ENCODE peak calls at places on chromosome 14, in seven cellular contexts. One of them, this sample, is unnamed. For H3K4me1, the result is how much of the 10 kb centered on the place peaks cover.

GRCh38 chr14:71803539-71804260 is 128.5 kb upstream of the RGS6 start:
- DNase-seq in left lung: no peak
- DNase-seq in GM23338: no peak
- DNase-seq in ascending aorta: no peak
- DNase-seq in OCI-LY7: peak
- DNase-seq in cardiac muscle cell: peak
- DNase-seq in tibial nerve: no peak
- DNase-seq in this sample: no peak

GRCh38 chr14:98175436-98175835 is 1096.6 kb downstream of the BCL11B start:
- DNase-seq in left lung: no peak
- DNase-seq in GM23338: no peak
- DNase-seq in ascending aorta: no peak
- DNase-seq in OCI-LY7: no peak
- DNase-seq in cardiac muscle cell: no peak
- DNase-seq in tibial nerve: no peak
- DNase-seq in this sample: no peak

GRCh38 chr14:89231426-89232113 is 185.5 kb downstream of the FOXN3 start:
- DNase-seq in left lung: no peak
- DNase-seq in GM23338: no peak
- DNase-seq in ascending aorta: no peak
- DNase-seq in OCI-LY7: no peak
- DNase-seq in cardiac muscle cell: no peak
- DNase-seq in tibial nerve: no peak
- DNase-seq in this sample: no peak

GRCh38 chr14:91252901-91253794 is 8.6 kb upstream of the GPR68 start:
- DNase-seq in left lung: peak
- DNase-seq in GM23338: peak
- DNase-seq in ascending aorta: no peak
- DNase-seq in OCI-LY7: peak
- DNase-seq in cardiac muscle cell: no peak
- DNase-seq in tibial nerve: no peak
- DNase-seq in this sample: peak

GRCh38 chr14:25006961-25007795 is 42.8 kb downstream of the STXBP6 start:
- DNase-seq in left lung: no peak
- DNase-seq in GM23338: no peak
- DNase-seq in ascending aorta: no peak
- DNase-seq in OCI-LY7: no peak
- DNase-seq in cardiac muscle cell: peak
- DNase-seq in tibial nerve: no peak
- DNase-seq in this sample: no peak

GRCh38 chr14:68694516-68695235 is 98.2 kb downstream of the ZFP36L1 start:
- DNase-seq in left lung: peak
- DNase-seq in GM23338: no peak
- DNase-seq in ascending aorta: no peak
- DNase-seq in OCI-LY7: no peak
- DNase-seq in cardiac muscle cell: peak
- DNase-seq in tibial nerve: no peak
- DNase-seq in this sample: peak

GRCh38 chr14:33678012-33678411 is 272.9 kb downstream of the EGLN3 start:
- DNase-seq in left lung: no peak
- DNase-seq in GM23338: no peak
- DNase-seq in ascending aorta: no peak
- DNase-seq in OCI-LY7: no peak
- DNase-seq in cardiac muscle cell: no peak
- DNase-seq in tibial nerve: no peak
- DNase-seq in this sample: no peak

GRCh38 chr14:70282666-70283065 is 76.8 kb downstream of the COX16 start:
- DNase-seq in left lung: no peak
- DNase-seq in GM23338: no peak
- DNase-seq in ascending aorta: no peak
- DNase-seq in OCI-LY7: no peak
- DNase-seq in cardiac muscle cell: no peak
- DNase-seq in tibial nerve: no peak
- DNase-seq in this sample: no peak

GRCh38 chr14:36471431-36471830 is 48.6 kb downstream of the NKX2-1 start:
- DNase-seq in left lung: no peak
- DNase-seq in GM23338: no peak
- DNase-seq in ascending aorta: no peak
- DNase-seq in OCI-LY7: no peak
- DNase-seq in cardiac muscle cell: no peak
- DNase-seq in tibial nerve: no peak
- DNase-seq in this sample: no peak

GRCh38 chr14:106083082-106083481 is 556.7 kb downstream of the TMEM121 start:
- DNase-seq in left lung: no peak
- DNase-seq in GM23338: no peak
- DNase-seq in ascending aorta: no peak
- DNase-seq in OCI-LY7: no peak
- DNase-seq in cardiac muscle cell: no peak
- DNase-seq in tibial nerve: no peak
- DNase-seq in this sample: no peak

GRCh38 chr14:31419179-31420012 is 954 bp downstream of the HEATR5A start:
- DNase-seq in left lung: no peak
- DNase-seq in GM23338: no peak
- DNase-seq in ascending aorta: no peak
- DNase-seq in OCI-LY7: no peak
- DNase-seq in cardiac muscle cell: peak
- DNase-seq in tibial nerve: no peak
- DNase-seq in this sample: no peak

GRCh38 chr14:68501621-68502052 is 291.2 kb downstream of the ZFP36L1 start:
- DNase-seq in left lung: no peak
- DNase-seq in GM23338: no peak
- DNase-seq in ascending aorta: no peak
- DNase-seq in OCI-LY7: no peak
- DNase-seq in cardiac muscle cell: peak
- DNase-seq in tibial nerve: peak
- DNase-seq in this sample: no peak

GRCh38 chr14:76950043-76951020 is 78.2 kb downstream of the IRF2BPL start:
- DNase-seq in left lung: no peak
- DNase-seq in GM23338: no peak
- DNase-seq in ascending aorta: no peak
- DNase-seq in OCI-LY7: no peak
- DNase-seq in cardiac muscle cell: peak
- DNase-seq in tibial nerve: no peak
- DNase-seq in this sample: no peak

GRCh38 chr14:20631023-20631820 is 10.3 kb downstream of the OR6S1 start:
- DNase-seq in left lung: no peak
- DNase-seq in GM23338: peak
- DNase-seq in ascending aorta: no peak
- DNase-seq in OCI-LY7: no peak
- DNase-seq in cardiac muscle cell: peak
- DNase-seq in tibial nerve: no peak
- DNase-seq in this sample: peak

DNA sequence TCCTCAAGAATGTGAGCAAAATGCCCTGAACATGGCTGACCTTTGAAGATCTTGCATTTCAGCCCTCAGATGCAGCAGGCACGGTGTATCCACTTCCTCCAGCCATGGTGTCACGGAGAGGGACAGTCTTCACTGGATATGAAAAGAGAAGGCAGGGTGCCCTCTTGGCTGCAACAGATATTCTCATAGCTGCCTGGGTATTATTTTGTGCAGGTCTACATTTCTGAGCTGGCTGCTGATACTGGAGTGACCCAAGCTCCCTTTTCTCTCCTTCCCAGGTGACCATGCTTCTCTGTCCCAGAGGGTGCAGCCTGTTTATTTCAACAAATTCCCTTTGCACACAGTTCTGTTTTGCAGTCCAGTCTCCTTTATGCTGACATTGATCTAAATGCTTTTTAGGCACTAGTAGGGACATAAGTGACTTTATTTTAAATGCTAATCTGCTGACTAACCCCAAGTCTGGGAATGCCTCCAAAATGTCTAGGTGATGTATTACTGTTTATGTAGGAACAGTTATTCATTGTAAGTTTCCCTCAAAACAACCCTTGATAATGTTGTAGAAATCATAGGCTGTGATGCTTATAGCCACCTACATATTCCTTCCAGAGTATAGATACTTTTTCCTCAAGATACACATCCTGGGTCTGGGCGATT is 17.4 kb upstream of the PYGL start:
- DNase-seq in left lung: no peak
- DNase-seq in GM23338: no peak
- DNase-seq in ascending aorta: no peak
- DNase-seq in OCI-LY7: no peak
- DNase-seq in cardiac muscle cell: peak
- DNase-seq in tibial nerve: no peak
- DNase-seq in this sample: no peak
- H3K4me1 ChIP-seq in left lung: under half
- H3K4me1 ChIP-seq in GM23338: under half
- H3K4me1 ChIP-seq in ascending aorta: under half
- H3K4me1 ChIP-seq in OCI-LY7: under half
- H3K4me1 ChIP-seq in cardiac muscle cell: under half
- H3K4me1 ChIP-seq in tibial nerve: under half
- H3K4me1 ChIP-seq in this sample: under half

GRCh38 chr14:92950773-92951172 is 27.8 kb downstream of the CHGA start:
- DNase-seq in left lung: no peak
- DNase-seq in GM23338: no peak
- DNase-seq in ascending aorta: no peak
- DNase-seq in OCI-LY7: no peak
- DNase-seq in cardiac muscle cell: no peak
- DNase-seq in tibial nerve: no peak
- DNase-seq in this sample: no peak

GRCh38 chr14:92950193-92950540 is 27.2 kb downstream of the CHGA start:
- DNase-seq in left lung: no peak
- DNase-seq in GM23338: no peak
- DNase-seq in ascending aorta: no peak
- DNase-seq in OCI-LY7: no peak
- DNase-seq in cardiac muscle cell: no peak
- DNase-seq in tibial nerve: no peak
- DNase-seq in this sample: no peak

GRCh38 chr14:92951261-92951660 is 28.3 kb downstream of the CHGA start:
- DNase-seq in left lung: no peak
- DNase-seq in GM23338: no peak
- DNase-seq in ascending aorta: no peak
- DNase-seq in OCI-LY7: no peak
- DNase-seq in cardiac muscle cell: no peak
- DNase-seq in tibial nerve: no peak
- DNase-seq in this sample: no peak

GRCh38 chr14:92948647-92949046 is 25.7 kb downstream of the CHGA start:
- DNase-seq in left lung: no peak
- DNase-seq in GM23338: no peak
- DNase-seq in ascending aorta: no peak
- DNase-seq in OCI-LY7: no peak
- DNase-seq in cardiac muscle cell: no peak
- DNase-seq in tibial nerve: no peak
- DNase-seq in this sample: no peak

DNA sequence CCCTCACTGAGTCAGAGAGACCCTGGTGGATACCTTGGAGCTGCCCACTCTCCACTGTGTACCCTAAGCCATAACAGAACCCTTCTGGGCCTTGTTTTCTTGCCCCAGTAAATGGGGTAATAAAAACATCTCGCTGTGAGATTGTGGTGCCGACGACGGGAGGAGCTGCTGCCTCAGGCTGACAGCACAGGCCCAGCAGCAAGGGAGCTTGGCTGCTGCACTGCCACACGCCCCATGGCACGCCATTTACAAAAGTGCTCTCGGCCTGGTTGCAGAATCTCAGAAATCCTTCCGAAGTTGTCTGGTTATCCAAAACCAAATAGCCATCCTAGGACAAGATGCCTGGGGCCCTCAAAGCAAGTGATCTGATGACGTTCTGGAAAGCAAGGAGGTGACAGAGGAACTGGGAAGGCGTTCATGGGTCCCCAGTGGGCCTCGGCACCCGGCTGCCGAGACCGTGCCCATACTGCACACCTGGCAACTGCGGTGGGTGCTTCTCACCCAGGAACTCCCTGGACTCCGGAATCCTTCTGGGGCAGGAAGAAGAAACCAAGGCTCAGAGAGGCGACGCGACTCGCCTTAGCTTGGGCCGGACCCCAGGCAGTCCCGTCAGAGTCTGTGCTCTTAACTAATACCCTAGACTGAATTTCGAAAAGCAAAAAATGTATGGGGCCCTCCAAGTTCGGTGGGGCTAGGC is 26.7 kb downstream of the CHGA start:
- DNase-seq in left lung: no peak
- DNase-seq in GM23338: no peak
- DNase-seq in ascending aorta: no peak
- DNase-seq in OCI-LY7: no peak
- DNase-seq in cardiac muscle cell: no peak
- DNase-seq in tibial nerve: no peak
- DNase-seq in this sample: no peak
- H3K4me1 ChIP-seq in left lung: under half
- H3K4me1 ChIP-seq in GM23338: under half
- H3K4me1 ChIP-seq in ascending aorta: under half
- H3K4me1 ChIP-seq in OCI-LY7: under half
- H3K4me1 ChIP-seq in cardiac muscle cell: under half
- H3K4me1 ChIP-seq in tibial nerve: under half
- H3K4me1 ChIP-seq in this sample: under half

GRCh38 chr14:75859746-75860145 is 122.0 kb downstream of the TGFB3 start:
- DNase-seq in left lung: no peak
- DNase-seq in GM23338: no peak
- DNase-seq in ascending aorta: no peak
- DNase-seq in OCI-LY7: no peak
- DNase-seq in cardiac muscle cell: no peak
- DNase-seq in tibial nerve: no peak
- DNase-seq in this sample: no peak

GRCh38 chr14:75860561-75861160 is 121.1 kb downstream of the TGFB3 start:
- DNase-seq in left lung: no peak
- DNase-seq in GM23338: peak
- DNase-seq in ascending aorta: no peak
- DNase-seq in OCI-LY7: no peak
- DNase-seq in cardiac muscle cell: no peak
- DNase-seq in tibial nerve: no peak
- DNase-seq in this sample: no peak

GRCh38 chr14:75866981-75867380 is 114.8 kb downstream of the TGFB3 start:
- DNase-seq in left lung: no peak
- DNase-seq in GM23338: no peak
- DNase-seq in ascending aorta: no peak
- DNase-seq in OCI-LY7: no peak
- DNase-seq in cardiac muscle cell: no peak
- DNase-seq in tibial nerve: no peak
- DNase-seq in this sample: no peak

GRCh38 chr14:75861161-75861621 is 120.6 kb downstream of the TGFB3 start:
- DNase-seq in left lung: no peak
- DNase-seq in GM23338: peak
- DNase-seq in ascending aorta: no peak
- DNase-seq in OCI-LY7: no peak
- DNase-seq in cardiac muscle cell: peak
- DNase-seq in tibial nerve: no peak
- DNase-seq in this sample: peak

GRCh38 chr14:75864352-75864751 is 117.4 kb downstream of the TGFB3 start:
- DNase-seq in left lung: no peak
- DNase-seq in GM23338: no peak
- DNase-seq in ascending aorta: no peak
- DNase-seq in OCI-LY7: no peak
- DNase-seq in cardiac muscle cell: peak
- DNase-seq in tibial nerve: no peak
- DNase-seq in this sample: no peak
- H3K4me1 ChIP-seq in left lung: under half
- H3K4me1 ChIP-seq in GM23338: under half
- H3K4me1 ChIP-seq in ascending aorta: under half
- H3K4me1 ChIP-seq in OCI-LY7: under half
- H3K4me1 ChIP-seq in cardiac muscle cell: half or more
- H3K4me1 ChIP-seq in tibial nerve: under half
- H3K4me1 ChIP-seq in this sample: under half

DNA sequence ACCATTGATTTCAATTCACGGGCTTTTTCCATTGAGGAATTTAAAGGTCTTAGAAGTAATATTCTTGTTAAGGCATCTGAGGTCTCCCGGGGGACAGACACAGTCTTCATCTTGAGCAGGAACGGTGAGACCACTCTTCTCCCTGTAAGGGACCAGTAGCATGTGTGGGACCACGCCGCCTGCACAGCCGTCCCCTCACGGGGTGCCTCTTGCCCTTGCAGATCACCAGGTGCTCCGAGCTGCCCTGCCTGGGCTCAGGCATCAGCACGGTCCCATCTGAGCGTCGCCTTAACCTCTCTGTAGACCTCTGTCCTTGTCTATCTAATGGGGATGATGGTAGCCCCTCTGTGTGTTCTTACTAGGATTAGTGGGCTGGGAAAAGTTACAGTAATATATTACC is 74.1 kb downstream of the PPP2R5C start:
- DNase-seq in left lung: no peak
- DNase-seq in GM23338: no peak
- DNase-seq in ascending aorta: no peak
- DNase-seq in OCI-LY7: no peak
- DNase-seq in cardiac muscle cell: no peak
- DNase-seq in tibial nerve: no peak
- DNase-seq in this sample: no peak
- H3K4me1 ChIP-seq in left lung: under half
- H3K4me1 ChIP-seq in GM23338: under half
- H3K4me1 ChIP-seq in ascending aorta: under half
- H3K4me1 ChIP-seq in OCI-LY7: half or more
- H3K4me1 ChIP-seq in cardiac muscle cell: under half
- H3K4me1 ChIP-seq in tibial nerve: under half
- H3K4me1 ChIP-seq in this sample: under half

This sample was measured in ovary.